ENCODE peak calls at places on chromosomes 2 and 18, in nine cellular contexts. D is fibroblast of lung, Y is neuronal stem cell, S is Karpas-422, E is endothelial cell of umbilical vein, R is IMR-90, F is HCT116, W is GM23248, V is neural progenitor cell. J is an unnamed sample.

GRCh38 chr2:2921011-2921720 is 456.5 kb downstream of the EIPR1 start:
- DNase-seq in R (no peak), S (no peak), E (no peak), Y (no peak), W (no peak), D (no peak), V (no peak), F (no peak), J (no peak)

GRCh38 chr2:236400594-236401360 is 136.6 kb upstream of the ASB18 start:
- DNase-seq in E (no peak), V (no peak), W (no peak), F (no peak), R (no peak), Y (no peak), S (no peak), D (no peak), J (no peak)

GRCh38 chr18:35619468-35619867 is 37.9 kb downstream of the GALNT1 start:
- DNase-seq in R (no peak), D (peak), Y (no peak), W (peak), S (no peak), V (no peak), F (no peak), E (peak), J (no peak)

GRCh38 chr2:31216734-31217133 is 581 bp downstream of the CAPN14 start:
- DNase-seq in F (no peak), S (no peak), R (no peak), Y (no peak), D (no peak), V (no peak), W (no peak), E (no peak), J (no peak)

GRCh38 chr2:96344011-96344410 is 8.4 kb downstream of the NCAPH start:
- DNase-seq in D (peak), V (no peak), S (no peak), F (no peak), W (no peak), E (no peak), R (peak), Y (no peak), J (no peak)

GRCh38 chr2:226771067-226771466 is 28.6 kb downstream of the IRS1 start:
- DNase-seq in Y (no peak), V (no peak), F (no peak), D (no peak), E (no peak), R (no peak), W (no peak), S (no peak), J (no peak)

GRCh38 chr2:60745761-60746160 is 10.3 kb upstream of the PAPOLG start:
- DNase-seq in R (no peak), W (no peak), V (no peak), E (no peak), S (no peak), D (no peak), F (no peak), Y (no peak), J (no peak)

GRCh38 chr2:96541326-96541725 is 4.8 kb downstream of the ARID5A start:
- DNase-seq in D (no peak), W (peak), R (peak), F (no peak), S (no peak), V (no peak), E (no peak), Y (no peak), J (no peak)

GRCh38 chr18:62179213-62179612 is 7.6 kb downstream of the PIGN start:
- DNase-seq in E (no peak), Y (no peak), R (no peak), W (no peak), D (no peak), V (no peak), F (no peak), S (peak), J (no peak)

GRCh38 chr2:193847140-193847539 is 1652.4 kb upstream of the TMEFF2 start:
- DNase-seq in F (no peak), E (peak), Y (no peak), V (no peak), R (no peak), D (peak), S (no peak), W (peak), J (peak)

GRCh38 chr2:222707689-222708273 is 36.3 kb downstream of the MOGAT1 start:
- DNase-seq in F (no peak), Y (no peak), R (peak), S (no peak), D (peak), W (peak), E (peak), V (no peak), J (peak)

GRCh38 chr18:79528846-79529245 is 133.1 kb downstream of the NFATC1 start:
- DNase-seq in V (peak), S (peak), E (peak), Y (peak), R (peak), F (peak), W (peak), D (peak), J (peak)

GRCh38 chr18:34951625-34952379 is 89.4 kb upstream of the MAPRE2 start:
- DNase-seq in W (no peak), E (no peak), S (no peak), D (no peak), Y (no peak), R (no peak), F (no peak), V (no peak), J (no peak)

GRCh38 chr2:174120346-174120745 is 128.0 kb downstream of the OLA1 start:
- DNase-seq in E (peak), V (no peak), W (peak), R (peak), D (peak), Y (no peak), S (no peak), F (peak), J (peak)

GRCh38 chr2:135163306-135163705 is 111.2 kb downstream of the RAB3GAP1 start:
- DNase-seq in V (no peak), E (no peak), Y (no peak), S (no peak), D (no peak), F (no peak), W (no peak), R (no peak), J (no peak)

GRCh38 chr18:34598136-34598635 is 111.9 kb upstream of the DTNA start:
- DNase-seq in Y (no peak), W (no peak), R (peak), E (peak), S (no peak), D (no peak), V (no peak), F (no peak), J (peak)

GRCh38 chr2:8575810-8576423 is 105.9 kb upstream of the ID2 start:
- DNase-seq in R (no peak), F (no peak), S (no peak), E (no peak), W (no peak), V (no peak), D (no peak), Y (no peak), J (no peak)

GRCh38 chr2:83742117-83742782 is 716.8 kb downstream of the SUCLG1 start:
- DNase-seq in Y (no peak), S (no peak), D (peak), R (no peak), W (peak), E (peak), V (no peak), F (no peak), J (no peak)

GRCh38 chr2:39593439-39594393 is 72.0 kb upstream of the TMEM178A start:
- DNase-seq in S (peak), R (peak), F (peak), W (peak), Y (peak), D (peak), V (peak), E (peak), J (peak)

GRCh38 chr18:3821524-3821923 is 371.6 kb downstream of the TGIF1 start:
- DNase-seq in F (no peak), V (no peak), E (no peak), D (no peak), S (no peak), Y (no peak), R (no peak), W (no peak), J (no peak)

GRCh38 chr2:167264380-167264779 is 376.1 kb downstream of the XIRP2 start:
- DNase-seq in W (peak), S (peak), D (no peak), R (no peak), F (no peak), E (peak), V (peak), Y (no peak), J (peak)

GRCh38 chr2:241198381-241199282 is 10.2 kb downstream of the ANO7 start:
- DNase-seq in W (no peak), R (no peak), V (no peak), E (no peak), D (no peak), Y (no peak), S (no peak), F (no peak), J (no peak)

GRCh38 chr2:146295080-146295670 is 1549.7 kb upstream of the ACVR2A start:
- DNase-seq in R (no peak), V (no peak), F (no peak), D (no peak), W (peak), Y (no peak), S (no peak), E (no peak), J (peak)

GRCh38 chr18:12449040-12449814 is 41.5 kb downstream of the PRELID3A start:
- DNase-seq in V (peak), D (no peak), F (no peak), R (no peak), Y (no peak), E (no peak), S (no peak), W (no peak), J (no peak)

GRCh38 chr2:168490015-168490874 is 34.2 kb downstream of the CERS6 start:
- DNase-seq in R (peak), W (peak), S (no peak), F (no peak), V (peak), E (peak), Y (no peak), D (peak), J (no peak)

GRCh38 chr2:164992818-164993217 is 37.5 kb upstream of the SLC38A11 start:
- DNase-seq in R (peak), D (peak), W (peak), F (peak), V (peak), E (peak), S (peak), Y (peak), J (peak)

GRCh38 chr2:29334723-29335122 is 219.5 kb downstream of the CLIP4 start:
- DNase-seq in F (no peak), R (no peak), E (no peak), D (no peak), V (no peak), S (no peak), Y (no peak), W (no peak), J (no peak)

GRCh38 chr2:153476491-153477095 is 2.0 kb downstream of the RPRM start:
- DNase-seq in R (no peak), Y (no peak), V (peak), S (no peak), E (no peak), F (no peak), D (no peak), W (peak), J (no peak)

GRCh38 chr18:57043241-57043640 is 103.6 kb upstream of the BOD1L2 start:
- DNase-seq in D (no peak), R (no peak), F (no peak), E (no peak), V (no peak), W (no peak), Y (no peak), S (no peak), J (no peak)

GRCh38 chr18:41416044-41416443 is 539.0 kb upstream of the PIK3C3 start:
- DNase-seq in E (no peak), S (no peak), D (no peak), V (no peak), F (no peak), R (no peak), Y (no peak), W (no peak), J (peak)

GRCh38 chr2:49978341-49978740 is 824.0 kb upstream of the FSHR start:
- DNase-seq in F (no peak), E (no peak), S (no peak), R (no peak), D (no peak), W (no peak), V (peak), Y (no peak), J (no peak)

GRCh38 chr2:236887953-236888765 is 197.5 kb upstream of the COPS8 start:
- DNase-seq in E (no peak), W (peak), S (no peak), V (no peak), F (no peak), D (no peak), Y (no peak), R (no peak), J (no peak)

GRCh38 chr18:75860166-75860565 is 432.7 kb upstream of the SMIM21 start:
- DNase-seq in Y (no peak), W (no peak), E (no peak), D (no peak), R (no peak), V (no peak), F (no peak), S (no peak), J (no peak)

GRCh38 chr18:75854808-75855207 is 427.3 kb upstream of the SMIM21 start:
- DNase-seq in R (no peak), D (no peak), S (no peak), F (no peak), Y (no peak), V (no peak), E (no peak), W (no peak), J (no peak)

GRCh38 chr18:75858754-75859153 is 431.3 kb upstream of the SMIM21 start:
- DNase-seq in V (no peak), Y (no peak), F (no peak), R (no peak), D (no peak), S (no peak), E (no peak), W (no peak), J (no peak)

GRCh38 chr18:75859533-75859932 is 432.0 kb upstream of the SMIM21 start:
- DNase-seq in S (no peak), V (no peak), R (no peak), F (no peak), Y (no peak), D (no peak), W (no peak), E (no peak), J (no peak)

GRCh38 chr18:75857558-75857957 is 430.1 kb upstream of the SMIM21 start:
- DNase-seq in F (no peak), V (no peak), D (no peak), Y (no peak), S (no peak), R (no peak), E (no peak), W (no peak), J (no peak)
- H2AFZ ChIP-seq in F (no peak), V (no peak), D (no peak), Y (no peak), S (no peak), R (no peak), E (no peak), W (no peak), J (no peak)

GRCh38 chr2:232139171-232139594 is 177.7 kb downstream of the DIS3L2 start:
- DNase-seq in Y (no peak), F (no peak), D (no peak), R (no peak), W (no peak), V (no peak), S (no peak), E (no peak), J (no peak)

GRCh38 chr2:232134939-232135338 is 173.4 kb downstream of the DIS3L2 start:
- DNase-seq in W (no peak), F (no peak), R (no peak), E (no peak), D (no peak), V (no peak), Y (no peak), S (no peak), J (peak)

GRCh38 chr2:232137748-232138147 is 176.2 kb downstream of the DIS3L2 start:
- DNase-seq in E (peak), W (no peak), S (no peak), Y (no peak), V (no peak), F (no peak), D (no peak), R (no peak), J (no peak)

GRCh38 chr2:232138441-232138840 is 176.9 kb downstream of the DIS3L2 start:
- DNase-seq in V (no peak), Y (no peak), W (no peak), D (no peak), S (no peak), R (no peak), F (no peak), E (no peak), J (no peak)

DNA sequence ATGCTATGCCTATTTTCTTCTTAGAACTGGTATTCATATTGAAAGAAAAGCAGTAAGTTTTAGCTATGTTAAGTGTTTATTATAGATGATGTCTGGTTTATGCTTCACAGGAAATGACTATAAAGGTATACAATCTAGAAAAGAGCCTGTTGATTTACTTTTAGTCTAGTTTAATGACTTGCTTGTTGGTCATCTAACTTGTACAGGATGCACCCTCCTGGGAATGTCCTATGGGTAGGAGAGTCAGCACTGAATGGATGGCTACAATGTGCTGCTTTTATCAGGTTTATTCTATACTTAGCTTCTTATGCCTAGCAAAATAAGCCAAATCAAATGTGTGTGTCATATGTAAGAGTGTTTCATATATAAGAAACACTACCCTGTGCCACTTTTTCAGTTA is 175.8 kb downstream of the DIS3L2 start:
- DNase-seq in Y (no peak), V (no peak), S (no peak), F (no peak), D (no peak), R (peak), W (peak), E (no peak), J (peak)
- H2AFZ ChIP-seq in Y (no peak), V (no peak), S (no peak), F (no peak), D (no peak), R (no peak), W (no peak), E (no peak), J (no peak)

GRCh38 chr18:8802031-8802679 is 96.8 kb downstream of the MTCL1 start:
- DNase-seq in R (no peak), V (peak), E (no peak), F (no peak), S (no peak), Y (no peak), W (no peak), D (peak), J (no peak)
- H2AFZ ChIP-seq in R (no peak), V (no peak), E (no peak), F (no peak), S (no peak), Y (no peak), W (no peak), D (no peak), J (no peak)

GRCh38 chr2:181362561-181362960 is 94.6 kb upstream of the ITGA4 start:
- DNase-seq in R (no peak), W (no peak), D (no peak), V (no peak), E (no peak), Y (no peak), F (no peak), S (no peak), J (no peak)
- H2AFZ ChIP-seq in R (no peak), W (no peak), D (no peak), V (no peak), E (no peak), Y (no peak), F (no peak), S (peak), J (no peak)

GRCh38 chr2:224712346-224712745 is 3.8 kb downstream of the CCDC195 start:
- DNase-seq in V (no peak), R (peak), Y (no peak), W (peak), S (no peak), D (peak), E (no peak), F (no peak), J (no peak)
- H2AFZ ChIP-seq in V (no peak), R (no peak), Y (no peak), W (peak), S (no peak), D (no peak), E (no peak), F (no peak), J (no peak)

GRCh38 chr2:33975498-33975897 is 376.4 kb upstream of the FAM98A start:
- DNase-seq in F (no peak), D (no peak), R (no peak), E (no peak), W (no peak), Y (no peak), V (no peak), S (no peak), J (no peak)

GRCh38 chr2:33978471-33978870 is 379.4 kb upstream of the FAM98A start:
- DNase-seq in Y (no peak), D (no peak), R (no peak), F (no peak), E (no peak), V (no peak), S (no peak), W (no peak), J (no peak)
- H2AFZ ChIP-seq in Y (no peak), D (no peak), R (no peak), F (no peak), E (no peak), V (no peak), S (no peak), W (no peak), J (no peak)

DNA sequence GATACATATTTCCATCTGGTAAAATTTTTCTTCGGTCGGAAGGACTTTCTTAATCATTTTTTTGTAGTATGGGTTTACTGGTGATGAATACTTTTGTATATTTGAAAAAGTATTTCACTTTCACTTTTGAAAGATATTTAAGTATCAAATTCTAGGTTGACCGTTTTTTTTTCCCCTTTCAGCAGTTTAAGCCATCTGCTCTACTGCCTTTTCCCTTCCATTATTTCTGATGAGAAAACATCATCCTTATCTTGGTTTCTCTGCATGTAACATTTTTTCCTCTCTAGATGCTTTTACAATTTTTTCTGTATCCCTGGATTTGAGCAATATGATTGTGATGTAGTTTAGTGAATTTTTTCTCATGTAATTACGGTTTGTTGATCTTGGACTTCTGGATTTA is 87.0 kb downstream of the MTX2 start:
- DNase-seq in V (no peak), R (peak), F (no peak), S (no peak), D (no peak), Y (no peak), E (peak), W (no peak), J (no peak)
- H2AFZ ChIP-seq in V (no peak), R (no peak), F (no peak), S (no peak), D (no peak), Y (no peak), E (no peak), W (no peak), J (no peak)